ENCODE peak calls at places on chromosomes 12 and 14, in ten cellular contexts. A, R, P, O, U, G, S, Y, Z and M are unnamed samples.

GRCh38 chr12:93290391-93290790 is 87.3 kb upstream of the NUDT4 start:
- DNase-seq in G (no peak), P (no peak), Y (no peak), A (no peak), U (no peak), Z (no peak), R (no peak), O (no peak), S (no peak), M (no peak)

GRCh38 chr12:122226366-122227222 is 742 bp upstream of the DIABLO start:
- DNase-seq in S (peak), R (no peak), P (no peak), Z (no peak), G (no peak), O (no peak), U (no peak), A (no peak), Y (no peak), M (no peak)

GRCh38 chr12:126582231-126582630 is 1517.0 kb downstream of the AACS start:
- DNase-seq in O (no peak), Y (no peak), R (no peak), A (peak), G (no peak), S (no peak), Z (no peak), U (no peak), P (peak), M (no peak)

GRCh38 chr12:131930510-131930909 is 1.4 kb downstream of the PUS1 start:
- DNase-seq in O (no peak), S (no peak), R (no peak), Y (no peak), Z (no peak), U (no peak), G (no peak), P (no peak), A (no peak), M (no peak)

GRCh38 chr12:119780786-119781434 is 96.2 kb downstream of the CIT start:
- DNase-seq in Y (peak), Z (peak), G (peak), R (peak), A (peak), S (no peak), P (peak), U (no peak), O (peak), M (no peak)

GRCh38 chr12:11877102-11877826 is 193.5 kb upstream of the BCL2L14 start:
- DNase-seq in Z (no peak), U (no peak), G (no peak), S (no peak), Y (no peak), A (no peak), R (no peak), P (no peak), O (no peak), M (no peak)

GRCh38 chr14:54600685-54601084 is 33.8 kb downstream of the SAMD4A start:
- DNase-seq in Z (no peak), G (no peak), Y (no peak), P (no peak), R (no peak), A (no peak), U (no peak), O (no peak), S (no peak), M (no peak)

GRCh38 chr14:51822499-51822898 is 37.9 kb upstream of the GNG2 start:
- DNase-seq in S (no peak), R (no peak), O (no peak), P (no peak), G (no peak), U (no peak), A (no peak), Y (no peak), Z (no peak), M (no peak)

GRCh38 chr12:107488666-107489065 is 196.9 kb upstream of the PWP1 start:
- DNase-seq in G (no peak), S (no peak), P (no peak), O (no peak), U (no peak), R (no peak), Y (no peak), A (no peak), Z (no peak), M (no peak)

GRCh38 chr14:87975636-87976035 is 17.3 kb downstream of the GALC start:
- DNase-seq in Y (no peak), R (no peak), A (no peak), U (no peak), S (no peak), Z (no peak), P (no peak), O (no peak), G (no peak), M (no peak)

GRCh38 chr12:122227341-122227740 is 1.5 kb upstream of the DIABLO start:
- DNase-seq in A (no peak), S (no peak), R (no peak), Y (no peak), O (no peak), P (no peak), G (no peak), Z (no peak), U (peak), M (no peak)

GRCh38 chr12:22544038-22544979 is at the start of gene C2CD5:
- DNase-seq in S (peak), Z (peak), U (peak), G (peak), P (peak), Y (peak), R (peak), O (peak), A (peak), M (peak)

GRCh38 chr12:67759829-67760228 is 111.3 kb downstream of the DYRK2 start:
- DNase-seq in R (no peak), U (no peak), O (no peak), A (no peak), G (no peak), S (no peak), Z (no peak), Y (no peak), P (no peak), M (no peak)

GRCh38 chr12:2792670-2793500 is 1.9 kb upstream of the FKBP4 start:
- DNase-seq in P (no peak), R (no peak), G (no peak), Z (no peak), Y (no peak), A (no peak), U (no peak), S (no peak), O (no peak), M (no peak)

GRCh38 chr14:64878775-64879634 is 702 bp downstream of the SPTB start:
- DNase-seq in A (no peak), R (no peak), Z (no peak), O (no peak), G (peak), S (no peak), Y (peak), P (no peak), U (no peak), M (no peak)

GRCh38 chr12:123363385-123363742 is 1.3 kb downstream of the SBNO1 start:
- DNase-seq in G (peak), P (no peak), A (no peak), R (no peak), U (no peak), Y (no peak), Z (no peak), O (no peak), S (no peak), M (no peak)

GRCh38 chr12:27913999-27914614 is 58.4 kb downstream of the PTHLH start:
- DNase-seq in G (no peak), U (no peak), P (no peak), R (no peak), S (no peak), O (no peak), Y (no peak), Z (no peak), A (no peak), M (no peak)

GRCh38 chr14:23057757-23058653 is 685 bp upstream of the CDH24 start:
- DNase-seq in G (peak), S (peak), U (peak), Z (peak), P (peak), A (peak), O (peak), R (peak), Y (peak), M (no peak)

GRCh38 chr12:113247123-113248045 is 26.1 kb downstream of the TPCN1 start:
- DNase-seq in Y (no peak), P (no peak), A (peak), U (no peak), O (no peak), G (no peak), S (no peak), R (no peak), Z (no peak), M (peak)

GRCh38 chr14:100782516-100783320 is 43.2 kb upstream of the MEG3 start:
- DNase-seq in Y (no peak), S (no peak), G (no peak), Z (no peak), U (no peak), P (no peak), R (no peak), O (no peak), A (no peak), M (no peak)

GRCh38 chr14:53399057-53399456 is 245.9 kb upstream of the DDHD1 start:
- DNase-seq in R (no peak), Z (peak), Y (no peak), A (no peak), P (no peak), U (no peak), S (no peak), O (no peak), G (peak), M (no peak)

GRCh38 chr12:49298160-49298559 is 3.2 kb downstream of the PRPH start:
- DNase-seq in R (no peak), A (no peak), S (no peak), P (no peak), G (no peak), O (no peak), Y (no peak), U (no peak), Z (no peak), M (no peak)

GRCh38 chr12:931591-931990 is 17.9 kb downstream of the RAD52 start:
- DNase-seq in S (no peak), U (no peak), Z (no peak), G (no peak), P (no peak), A (no peak), R (no peak), Y (no peak), O (no peak), M (no peak)

GRCh38 chr12:3622732-3623690 is 129.9 kb downstream of the CRACR2A start:
- DNase-seq in P (no peak), G (no peak), Y (no peak), S (no peak), R (no peak), O (no peak), U (no peak), A (no peak), Z (no peak), M (no peak)

GRCh38 chr14:104201496-104201895 is 63.1 kb downstream of the KIF26A start:
- DNase-seq in R (no peak), G (no peak), U (no peak), P (no peak), O (no peak), S (no peak), Y (no peak), A (no peak), Z (no peak), M (no peak)

GRCh38 chr14:101820283-101820798 is 58.8 kb downstream of the PPP2R5C start:
- DNase-seq in Y (no peak), U (no peak), G (no peak), S (no peak), O (no peak), P (no peak), Z (no peak), A (no peak), R (no peak), M (no peak)

GRCh38 chr14:53538316-53538851 is 385.3 kb upstream of the DDHD1 start:
- DNase-seq in A (no peak), O (no peak), G (no peak), U (no peak), Y (no peak), Z (no peak), S (no peak), R (no peak), P (no peak), M (no peak)

GRCh38 chr12:42163913-42164312 is 19.2 kb upstream of the GXYLT1 start:
- DNase-seq in G (no peak), P (no peak), Z (no peak), O (no peak), A (no peak), R (no peak), S (no peak), U (no peak), Y (no peak), M (no peak)

GRCh38 chr12:76346798-76347420 is 1.3 kb downstream of the BBS10 start:
- DNase-seq in G (no peak), S (no peak), U (no peak), Y (no peak), Z (no peak), R (peak), A (no peak), O (no peak), P (no peak), M (no peak)

GRCh38 chr12:93751864-93752610 is 74.9 kb downstream of the CRADD start:
- DNase-seq in Y (no peak), O (no peak), S (no peak), P (no peak), A (no peak), Z (no peak), R (no peak), U (no peak), G (no peak), M (no peak)

GRCh38 chr14:25658988-25659387 is 609.0 kb upstream of the STXBP6 start:
- DNase-seq in S (no peak), G (no peak), A (no peak), R (no peak), U (no peak), Z (no peak), O (no peak), Y (no peak), P (no peak), M (no peak)

GRCh38 chr12:93783827-93784226 is 106.7 kb downstream of the CRADD start:
- DNase-seq in S (no peak), Z (no peak), O (no peak), P (no peak), Y (no peak), R (no peak), G (no peak), U (peak), A (no peak), M (no peak)

GRCh38 chr12:1197264-1198018 is 206.4 kb downstream of the ERC1 start:
- DNase-seq in Z (no peak), S (no peak), G (no peak), U (no peak), A (peak), Y (no peak), P (no peak), R (no peak), O (no peak), M (no peak)

GRCh38 chr14:103867523-103867953 is 20.2 kb upstream of the PPP1R13B start:
- DNase-seq in G (no peak), Z (no peak), A (no peak), R (peak), P (peak), S (no peak), O (peak), Y (no peak), U (no peak), M (no peak)

GRCh38 chr12:7642876-7643309 is 22.8 kb downstream of the APOBEC1 start:
- DNase-seq in A (peak), O (no peak), U (no peak), Z (no peak), P (no peak), Y (no peak), R (no peak), S (no peak), G (no peak), M (no peak)

GRCh38 chr14:77390188-77390587 is 13.0 kb downstream of the SAMD15 start:
- DNase-seq in R (no peak), Y (no peak), S (no peak), O (no peak), A (no peak), Z (no peak), U (no peak), G (no peak), P (no peak), M (no peak)

GRCh38 chr12:40892528-40892927 is 200.3 kb downstream of the CNTN1 start:
- DNase-seq in Z (no peak), Y (no peak), A (no peak), U (no peak), O (no peak), R (no peak), G (no peak), P (no peak), S (no peak), M (no peak)

GRCh38 chr14:99596071-99596627 is 7.9 kb downstream of the CCDC85C start:
- DNase-seq in U (no peak), O (peak), Z (no peak), Y (no peak), A (no peak), G (no peak), S (no peak), R (no peak), P (peak), M (no peak)

GRCh38 chr14:99596772-99597171 is 7.2 kb downstream of the CCDC85C start:
- DNase-seq in U (no peak), Y (no peak), P (no peak), G (no peak), Z (no peak), O (no peak), A (no peak), S (no peak), R (no peak), M (no peak)

GRCh38 chr14:99598774-99599173 is 5.2 kb downstream of the CCDC85C start:
- DNase-seq in R (no peak), U (no peak), A (no peak), Z (no peak), O (no peak), P (no peak), S (no peak), Y (no peak), G (no peak), M (no peak)

GRCh38 chr14:99599440-99599839 is 4.6 kb downstream of the CCDC85C start:
- DNase-seq in Z (no peak), G (no peak), U (no peak), P (no peak), R (no peak), O (no peak), Y (no peak), S (no peak), A (no peak), M (no peak)

GRCh38 chr14:99597911-99598600 is 6.0 kb downstream of the CCDC85C start:
- DNase-seq in R (no peak), P (no peak), S (no peak), O (no peak), A (no peak), Y (no peak), Z (no peak), U (no peak), G (no peak), M (no peak)
- H3K27ac ChIP-seq in R (peak), P (no peak), S (peak), O (peak), A (no peak), Y (no peak), Z (no peak), U (no peak), G (no peak), M (peak)

DNA sequence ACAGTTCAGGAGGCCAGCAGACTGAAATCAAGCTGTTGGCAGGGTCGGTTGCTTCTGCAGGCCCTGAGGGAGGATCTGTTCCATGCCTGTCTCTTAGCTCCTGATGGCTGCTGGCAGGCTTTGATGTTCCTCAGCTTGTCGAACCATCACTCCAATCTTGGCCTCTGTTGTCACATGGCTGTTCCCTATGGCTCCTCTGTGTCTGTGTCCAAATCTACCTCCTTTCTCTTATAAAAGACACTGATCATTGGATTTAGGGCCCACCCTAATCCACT is 14.1 kb downstream of the NFATC4 start:
- DNase-seq in P (no peak), A (no peak), G (no peak), Z (no peak), O (peak), U (no peak), Y (no peak), S (no peak), R (no peak), M (no peak)
- H3K27ac ChIP-seq in P (no peak), A (no peak), G (no peak), Z (no peak), O (no peak), U (no peak), Y (no peak), S (no peak), R (no peak), M (no peak)

GRCh38 chr12:69475237-69475984 is 5.2 kb downstream of the FRS2 start:
- DNase-seq in Z (no peak), Y (no peak), R (no peak), A (no peak), S (no peak), O (no peak), G (no peak), U (no peak), P (no peak), M (no peak)
- H3K27ac ChIP-seq in Z (no peak), Y (peak), R (peak), A (no peak), S (peak), O (peak), G (no peak), U (no peak), P (no peak), M (peak)

DNA sequence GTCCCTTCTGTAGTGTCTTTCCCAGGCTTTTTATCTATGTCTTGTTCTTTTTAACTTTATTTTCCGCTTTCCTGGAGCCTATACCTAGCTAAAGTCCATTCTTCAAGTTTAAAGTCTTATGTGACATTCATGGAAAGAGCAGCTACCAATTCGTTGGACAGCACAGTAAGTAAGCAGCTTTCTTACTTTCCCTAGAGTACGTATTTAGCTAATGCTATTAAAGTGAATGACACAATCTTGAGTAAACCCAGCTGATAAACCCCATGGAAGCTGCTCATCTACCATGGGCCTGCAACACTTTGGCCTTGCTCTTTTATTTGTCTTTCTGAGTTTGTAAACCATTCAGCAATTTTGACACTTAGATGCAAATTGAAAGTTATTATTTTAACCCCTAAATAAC is 30.0 kb downstream of the ALX1 start:
- DNase-seq in U (no peak), S (no peak), A (no peak), Z (no peak), R (no peak), O (no peak), G (no peak), Y (no peak), P (no peak), M (no peak)
- H3K27ac ChIP-seq in U (no peak), S (no peak), A (no peak), Z (no peak), R (no peak), O (no peak), G (no peak), Y (no peak), P (no peak), M (no peak)